ENCODE peak calls at places on chromosomes 7 and 10, in ten cellular contexts. R, Z, L, F, V, U, D, W, J and A are unnamed samples.
A peak's percentile ranks its signal among the peaks of the same experiment; 100 is the strongest.

GRCh38 chr7:75572396-75572795 is 80.3 kb downstream of the SPDYE5 start:
- DNase-seq in D (no peak), L (no peak), Z (no peak), J (no peak), R (no peak), W (no peak), F (no peak), U (no peak), V (no peak), A (no peak)

GRCh38 chr7:45082831-45083331 is 5.9 kb downstream of the NACAD start:
- DNase-seq in L (no peak), F (peak; percentile 58), Z (no peak), V (no peak), R (no peak), W (no peak), U (no peak), D (no peak), J (no peak), A (no peak)

GRCh38 chr10:11539191-11539868 is 72.1 kb downstream of the USP6NL start:
- DNase-seq in L (peak; percentile 55), V (no peak), D (no peak), F (no peak), Z (peak; percentile 46), R (no peak), J (no peak), U (peak; percentile 64), W (no peak), A (no peak)

GRCh38 chr7:70569335-70569819 is 562.6 kb upstream of the GALNT17 start:
- DNase-seq in W (no peak), L (no peak), R (no peak), F (no peak), U (peak; percentile 83), V (no peak), D (no peak), Z (no peak), J (no peak), A (no peak)

GRCh38 chr10:114518401-114519305 is 114.4 kb upstream of the AFAP1L2 start:
- DNase-seq in F (no peak), J (no peak), D (no peak), L (no peak), W (peak; percentile 11), V (no peak), Z (peak; percentile 73), R (no peak), U (no peak), A (no peak)

GRCh38 chr10:15419279-15419874 is 48.3 kb upstream of the FAM171A1 start:
- DNase-seq in F (no peak), J (no peak), W (no peak), R (peak; percentile 47), V (peak; percentile 34), U (peak; percentile 13), D (no peak), L (peak; percentile 64), Z (no peak), A (no peak)

GRCh38 chr10:131300508-131300907 is 11.0 kb downstream of the TCERG1L start:
- DNase-seq in J (no peak), W (no peak), L (no peak), F (no peak), V (no peak), Z (no peak), D (no peak), U (no peak), R (no peak), A (no peak)

GRCh38 chr10:118422241-118422640 is 80.1 kb upstream of the FAM204A start:
- DNase-seq in J (no peak), W (no peak), D (no peak), L (no peak), F (no peak), U (no peak), R (no peak), Z (no peak), V (no peak), A (no peak)

DNA sequence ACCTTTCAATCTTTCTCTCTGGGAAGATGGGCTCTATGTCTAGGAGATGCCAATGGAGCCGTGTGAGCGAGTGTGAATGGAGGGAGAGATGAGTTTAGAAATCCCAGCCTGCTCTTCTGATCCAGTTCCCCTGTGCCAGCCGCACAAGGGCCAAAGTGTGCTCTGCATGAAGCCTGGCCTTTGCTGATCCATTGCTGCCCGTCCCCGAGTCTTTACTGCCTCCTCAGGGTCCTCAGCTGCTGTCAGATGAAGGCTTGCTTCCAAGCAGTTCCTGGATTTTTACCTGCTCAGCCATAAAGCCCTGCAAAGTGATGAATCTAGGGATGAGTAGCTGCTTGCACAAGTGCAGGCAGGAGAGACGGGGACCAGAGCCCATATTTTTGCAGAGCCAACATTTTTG is 115.9 kb downstream of the ZMIZ1 start:
- DNase-seq in Z (no peak), F (no peak), V (no peak), J (no peak), U (no peak), R (no peak), D (no peak), W (no peak), L (no peak), A (no peak)
- H3K36me3 ChIP-seq in Z (no peaks in the 10 kb centered on the region), F (peaks cover 7% of the 10 kb centered on the region), V (no peaks in the 10 kb centered on the region), J (no peaks in the 10 kb centered on the region), U (peaks cover 6% of the 10 kb centered on the region), R (peaks cover 2% of the 10 kb centered on the region), D (no peaks in the 10 kb centered on the region), W (peaks cover 11% of the 10 kb centered on the region), L (no peaks in the 10 kb centered on the region), A (no peaks in the 10 kb centered on the region)

DNA sequence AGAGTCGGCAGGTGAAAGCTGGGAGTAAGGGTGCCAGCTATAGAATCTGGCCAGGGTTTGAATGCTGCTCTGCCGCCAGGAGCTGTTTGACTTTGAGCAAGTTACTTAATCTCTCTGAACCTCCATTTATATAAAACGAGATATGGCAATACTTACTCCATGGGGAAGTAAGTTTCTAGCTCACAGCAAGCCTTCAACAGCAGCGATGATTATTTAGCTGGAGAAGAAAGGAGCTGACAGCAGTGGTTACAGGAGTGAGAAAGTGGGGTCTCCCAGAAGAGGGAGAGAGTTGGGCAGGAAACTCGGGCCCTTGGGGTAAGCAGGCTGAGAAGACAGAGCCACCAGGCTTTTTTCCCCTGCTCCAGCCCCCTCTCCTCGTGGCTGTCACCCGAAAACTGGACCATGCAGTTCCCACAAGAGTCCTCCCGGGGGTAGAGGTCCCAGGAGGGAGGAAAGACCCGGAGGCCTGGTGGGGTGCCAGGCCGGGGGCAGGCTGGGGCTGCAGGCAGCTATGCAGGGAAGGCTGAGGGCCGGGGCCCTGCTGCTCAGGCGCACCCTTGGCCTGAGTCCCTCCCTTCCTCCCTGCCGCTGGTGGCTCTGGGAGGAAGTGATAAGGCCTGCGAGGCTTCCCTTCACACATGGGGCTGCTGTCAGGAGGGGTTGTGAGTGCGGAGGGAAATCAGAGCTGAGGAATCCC is 3.5 kb downstream of the NOS3 start:
- DNase-seq in V (no peak), L (peak; percentile 65), D (no peak), W (no peak), F (no peak), U (no peak), Z (no peak), J (no peak), R (no peak), A (no peak)
- TF ChIP-seq CTCF in V (no peak), L (no peak), D (no peak), W (no peak), F (no peak), U (no peak), Z (no peak), J (no peak), R (no peak), A (no peak)

GRCh38 chr7:2355079-2356008 is 717 bp downstream of the EIF3B start:
- DNase-seq in D (no peak), F (peak; percentile 67), V (no peak), J (no peak), U (no peak), W (no peak), Z (no peak), L (peak; percentile 10), R (no peak), A (no peak)

GRCh38 chr7:2358968-2359527 is 4.4 kb downstream of the EIF3B start:
- DNase-seq in J (no peak), F (no peak), Z (no peak), R (no peak), L (no peak), W (no peak), D (no peak), U (no peak), V (no peak), A (no peak)

GRCh38 chr7:2354173-2355078 is at the start of gene EIF3B:
- DNase-seq in F (peak; percentile 94), V (peak; percentile 93), U (peak; percentile 91), L (peak; percentile 97), W (peak; percentile 89), D (peak; percentile 86), R (peak; percentile 78), J (peak; percentile 88), Z (peak; percentile 94), A (no peak)

GRCh38 chr7:2359610-2360009 is 5.0 kb downstream of the EIF3B start:
- DNase-seq in V (no peak), Z (no peak), D (no peak), U (no peak), F (no peak), J (no peak), L (no peak), W (no peak), R (no peak), A (no peak)

GRCh38 chr7:2357165-2357564 is 2.5 kb downstream of the EIF3B start:
- DNase-seq in F (no peak), R (no peak), V (no peak), W (no peak), U (no peak), D (no peak), L (no peak), J (no peak), Z (no peak), A (no peak)
- H3K36me3 ChIP-seq in F (peaks cover 39% of the 10 kb centered on the region), R (peaks cover 24% of the 10 kb centered on the region), V (no peaks in the 10 kb centered on the region), W (peaks cover 16% of the 10 kb centered on the region), U (peaks cover 16% of the 10 kb centered on the region), D (no peaks in the 10 kb centered on the region), L (peaks cover 17% of the 10 kb centered on the region), J (peaks cover 16% of the 10 kb centered on the region), Z (peaks cover 28% of the 10 kb centered on the region), A (peaks cover 14% of the 10 kb centered on the region)

GRCh38 chr10:124792998-124793352 is 1.3 kb upstream of the EEF1AKMT2 start:
- DNase-seq in U (no peak), L (no peak), V (no peak), W (no peak), D (no peak), Z (no peak), J (no peak), F (no peak), R (no peak), A (no peak)

DNA sequence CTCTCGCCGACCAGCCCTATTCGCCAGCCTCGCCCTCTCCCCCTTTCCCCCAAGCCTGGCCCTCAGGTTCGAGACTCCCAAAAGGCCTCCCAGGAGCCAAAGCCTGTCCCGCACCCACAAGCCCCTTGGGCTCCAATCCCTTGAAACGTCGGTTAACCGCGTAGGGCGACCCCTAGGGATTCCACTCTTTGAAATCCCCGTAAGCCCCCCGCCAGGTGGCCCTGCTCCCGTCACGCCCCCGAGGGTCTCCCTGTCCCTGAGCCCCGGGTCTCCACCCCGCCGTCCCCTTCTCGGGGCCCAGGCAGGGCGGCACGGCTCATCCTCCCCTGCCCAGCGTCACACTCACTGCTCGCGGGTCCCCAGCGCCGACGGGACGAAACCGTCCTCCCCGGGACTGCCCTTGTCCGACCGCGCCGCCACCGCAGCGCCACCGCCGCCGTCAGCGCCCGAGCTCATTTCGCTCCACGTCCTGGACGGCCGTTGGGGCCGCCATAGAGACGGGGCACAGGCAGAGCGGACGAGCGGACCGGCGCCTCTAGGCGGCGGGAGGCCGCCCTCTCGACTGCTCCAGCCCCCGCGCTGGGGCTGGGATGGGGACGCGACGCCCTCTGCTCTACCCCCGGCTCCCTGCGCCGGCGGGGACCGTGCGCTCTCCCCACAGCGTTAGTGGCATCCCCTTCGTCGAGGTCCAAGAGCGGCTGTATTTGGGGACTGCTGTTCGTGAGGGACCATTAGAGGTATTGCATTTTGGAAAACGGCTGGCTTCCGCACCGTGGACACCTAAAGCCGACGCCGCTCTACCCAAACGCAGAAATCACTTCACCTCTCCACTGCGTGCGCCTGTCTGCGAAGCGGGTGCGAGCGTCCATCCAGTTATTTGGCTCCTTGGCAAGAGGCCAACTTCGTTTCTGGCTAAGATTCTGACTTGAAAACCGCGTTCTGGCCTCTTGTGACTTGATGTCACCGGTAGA is at the start of gene EEF1AKMT2:
- DNase-seq in W (peak; percentile 67), F (peak; percentile 93), Z (peak; percentile 47), D (peak; percentile 53), L (peak; percentile 90), R (peak; percentile 73), J (peak; percentile 75), V (peak; percentile 61), U (peak; percentile 70), A (no peak)
- TF ChIP-seq CTCF in W (peak; percentile 22), F (peak; percentile 47), Z (no peak), D (peak; percentile 46), L (peak; percentile 38), R (no peak), J (no peak), V (peak; percentile 43), U (no peak), A (no peak)